ENCODE peak calls at places on chromosome 5, in nine cellular contexts. N, R, U, C, O, D, T, V and L are unnamed samples.

GRCh38 chr5:148687427-148687826 is 33.1 kb upstream of the HTR4 start:
- DNase-seq in N (peak; percentile 66), O (peak; percentile 15), C (peak; percentile 39), D (no peak), T (no peak), R (peak; percentile 13), V (peak; percentile 67), U (no peak), L (peak; percentile 62)

GRCh38 chr5:79955496-79956172 is 35.4 kb downstream of the MTX3 start:
- DNase-seq in N (no peak), T (no peak), D (no peak), C (no peak), V (no peak), U (no peak), R (no peak), O (no peak), L (no peak)

GRCh38 chr5:135425641-135426040 is 21.5 kb downstream of the DCANP1 start:
- DNase-seq in R (no peak), D (no peak), N (no peak), T (no peak), V (no peak), O (no peak), U (no peak), C (no peak), L (no peak)

GRCh38 chr5:67133781-67134180 is 62.8 kb downstream of the CD180 start:
- DNase-seq in C (no peak), V (no peak), U (no peak), T (no peak), N (no peak), D (no peak), O (no peak), R (no peak), L (no peak)

GRCh38 chr5:181197326-181197951 is 7.6 kb downstream of the TRIM7 start:
- DNase-seq in O (no peak), T (no peak), N (no peak), V (no peak), C (no peak), D (no peak), U (no peak), R (no peak), L (no peak)

GRCh38 chr5:179907570-179908324 is at the start of gene TBC1D9B:
- DNase-seq in O (no peak), U (peak; percentile 68), C (peak; percentile 58), D (no peak), T (peak; percentile 65), N (peak; percentile 84), R (peak; percentile 45), V (peak; percentile 5), L (peak; percentile 70)

GRCh38 chr5:98755406-98755805 is 18.1 kb upstream of the RGMB start:
- DNase-seq in V (peak; percentile 78), T (peak; percentile 66), N (no peak), R (peak; percentile 90), U (no peak), C (peak; percentile 90), D (no peak), O (no peak), L (peak; percentile 70)

GRCh38 chr5:132499440-132500243 is 9.1 kb upstream of the IRF1 start:
- DNase-seq in U (peak; percentile 16), D (no peak), O (no peak), C (no peak), N (no peak), T (no peak), V (no peak), R (no peak), L (no peak)

GRCh38 chr5:61623401-61624069 is 291.5 kb downstream of the ZSWIM6 start:
- DNase-seq in N (peak; percentile 12), T (no peak), D (no peak), O (no peak), C (no peak), R (no peak), V (no peak), U (no peak), L (no peak)

GRCh38 chr5:120413706-120414105 is 50.4 kb upstream of the PRR16 start:
- DNase-seq in U (no peak), C (peak; percentile 20), D (no peak), N (no peak), R (no peak), T (peak; percentile 72), V (no peak), O (peak; percentile 51), L (peak; percentile 7)

GRCh38 chr5:132497488-132497997 is 7.0 kb upstream of the IRF1 start:
- DNase-seq in N (no peak), C (peak; percentile 90), T (peak; percentile 94), O (peak; percentile 90), D (peak; percentile 86), V (peak; percentile 73), U (peak; percentile 76), R (peak; percentile 95), L (peak; percentile 64)

GRCh38 chr5:156647034-156647451 is 203.1 kb upstream of the PPP1R2B start:
- DNase-seq in N (no peak), O (no peak), V (no peak), D (no peak), T (no peak), R (peak; percentile 38), C (no peak), U (no peak), L (no peak)

GRCh38 chr5:5014836-5015235 is 125.3 kb upstream of the ADAMTS16 start:
- DNase-seq in T (peak; percentile 90), V (peak; percentile 9), R (no peak), N (no peak), O (no peak), U (no peak), C (peak; percentile 68), D (no peak), L (peak; percentile 7)
- H3K4me3 ChIP-seq in T (no peak overlapping the region), V (no peak overlapping the region), R (no peak overlapping the region), N (no peak overlapping the region), O (no peak overlapping the region), U (no peak overlapping the region), C (no peak overlapping the region), D (no peak overlapping the region), L (no peak overlapping the region)

GRCh38 chr5:153756540-153756939 is 266.1 kb downstream of the GRIA1 start:
- DNase-seq in R (peak; percentile 6), C (peak; percentile 33), N (no peak), T (peak; percentile 7), V (peak; percentile 15), U (no peak), D (no peak), O (no peak), L (peak; percentile 14)
- TF ChIP-seq CTCF in R (peak; percentile 32), C (peak; percentile 35), N (no peak), T (peak; percentile 26), V (peak; percentile 11), U (no peak), D (peak; percentile 11), O (peak; percentile 23), L (peak; percentile 30)

DNA sequence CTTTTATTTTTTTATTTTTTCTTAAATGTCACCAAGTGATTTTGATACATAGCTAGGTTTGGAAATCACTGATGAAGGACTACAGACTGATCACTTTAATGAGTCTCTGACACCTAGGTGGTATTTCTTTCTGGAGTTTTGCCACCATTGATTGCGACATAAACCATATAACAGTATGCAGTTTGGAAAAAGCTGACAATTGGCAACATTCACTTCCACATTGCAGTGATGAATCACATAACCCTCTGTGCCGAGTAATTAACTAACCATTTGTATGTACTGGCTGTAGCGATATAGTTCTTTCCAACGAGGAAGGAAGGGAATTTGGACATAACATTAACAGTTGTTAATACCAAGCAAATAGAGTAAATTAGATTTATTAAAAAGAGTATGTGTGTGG is 222.9 kb upstream of the EFNA5 start:
- DNase-seq in U (no peak), R (peak; percentile 32), D (no peak), C (peak; percentile 75), V (peak; percentile 84), N (no peak), O (peak; percentile 76), T (peak; percentile 76), L (peak; percentile 83)
- H3K4me3 ChIP-seq in U (no peak overlapping the region), R (no peak overlapping the region), D (no peak overlapping the region), C (no peak overlapping the region), V (no peak overlapping the region), N (no peak overlapping the region), O (no peak overlapping the region), T (no peak overlapping the region), L (no peak overlapping the region)

DNA sequence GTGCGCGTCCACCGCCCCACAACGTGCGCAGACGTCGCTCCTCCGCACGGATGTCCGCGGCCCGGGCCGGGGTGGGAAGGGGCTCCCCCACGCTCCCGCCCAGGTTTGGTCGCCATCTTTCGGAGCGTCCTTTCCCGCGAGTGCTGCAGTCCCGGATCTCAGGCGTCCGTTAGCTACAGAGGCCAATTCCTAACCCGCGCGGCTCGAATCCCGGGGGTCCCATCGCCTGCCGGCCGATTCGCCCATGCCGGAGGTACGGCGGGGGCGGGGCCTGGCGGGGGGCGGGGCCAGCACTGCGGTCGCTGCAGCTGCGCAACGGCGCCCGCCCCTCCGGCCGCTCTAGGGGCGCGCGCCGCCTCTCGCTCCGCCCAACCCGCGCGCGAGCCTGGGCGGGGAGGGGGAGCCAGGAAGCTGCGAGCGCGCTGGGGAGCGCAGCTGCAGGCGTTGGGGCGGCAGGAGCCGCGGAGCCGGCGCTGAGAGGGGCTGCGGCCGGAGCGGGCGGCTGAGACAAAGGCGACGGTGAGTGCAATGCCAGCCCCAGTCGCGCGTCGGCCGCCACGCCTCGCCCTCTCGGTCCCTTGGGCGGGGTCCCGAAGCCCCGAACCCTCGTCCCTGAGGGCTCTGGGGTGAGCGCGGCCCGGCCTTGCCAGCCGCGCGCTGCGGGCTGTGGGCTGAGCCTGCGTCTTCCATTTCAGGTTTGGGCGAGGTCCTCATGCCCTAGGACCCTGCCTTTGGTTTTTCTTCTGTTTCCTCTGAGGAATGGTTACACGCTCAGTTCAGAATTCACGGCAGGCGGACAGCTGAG is at the start of gene CDC42SE2:
- DNase-seq in V (peak; percentile 61), D (peak; percentile 44), R (peak; percentile 80), C (peak; percentile 71), O (peak; percentile 37), U (peak; percentile 78), N (peak; percentile 95), T (peak; percentile 67), L (peak; percentile 91)
- TF ChIP-seq CTCF in V (no peak), D (no peak), R (no peak), C (no peak), O (no peak), U (no peak), N (no peak), T (no peak), L (no peak)

DNA sequence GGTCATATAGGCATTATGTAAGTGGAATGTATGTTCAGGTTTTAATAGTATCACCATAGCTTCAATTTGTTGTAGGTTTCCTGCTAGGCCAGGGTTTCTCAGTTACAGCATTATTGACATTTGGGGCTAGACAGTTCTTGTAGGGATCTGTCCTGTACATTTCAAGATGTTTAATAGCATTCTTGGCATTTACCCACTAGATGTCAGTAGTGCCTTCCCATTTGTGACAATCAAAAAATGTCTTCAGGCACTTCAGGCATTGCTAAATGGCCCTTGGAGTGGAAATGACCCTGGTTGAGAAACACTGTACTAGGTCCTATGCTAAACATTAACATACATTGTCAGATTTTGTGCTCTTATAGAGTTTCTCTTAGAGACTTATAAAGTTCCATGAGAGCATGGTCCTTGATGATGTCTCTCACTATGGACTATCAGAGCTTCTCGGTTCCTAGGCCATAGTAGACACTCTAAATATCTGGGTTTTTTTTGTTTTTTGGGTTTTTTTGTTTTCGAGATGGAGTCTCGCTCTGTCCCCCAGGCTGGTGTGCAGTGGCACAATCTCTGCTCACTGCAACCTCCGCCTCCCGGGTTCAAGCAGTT is 1.4 kb downstream of the KIF20A start:
- DNase-seq in V (peak; percentile 84), U (no peak), O (no peak), N (peak; percentile 76), D (peak; percentile 18), C (peak; percentile 70), T (peak; percentile 61), R (peak; percentile 64), L (peak; percentile 82)
- H3K4me3 ChIP-seq in V (no peak overlapping the region), U (no peak overlapping the region), O (peak overlapping the region; percentile 92), N (peak overlapping the region; percentile 81), D (peak overlapping the region; percentile 99), C (peak overlapping the region; percentile 94), T (peak overlapping the region; percentile 98), R (no peak overlapping the region), L (peak overlapping the region; percentile 99)